ENCODE peak calls at places on chromosomes 6 and 20, in eight cellular contexts. K is heart left ventricle, N is fibroblast of villous mesenchyme, P is heart right ventricle, H is ovary, G is upper lobe of left lung, D is prostate gland, V is mucosa of descending colon. Q is an unnamed sample.

GRCh38 chr6:126432564-126432963 is 92.6 kb downstream of the CENPW start:
- DNase-seq in K (no peak), N (no peak), P (no peak), H (no peak), G (no peak), D (no peak), V (no peak), Q (no peak)

GRCh38 chr20:19699132-19699971 is 58.7 kb upstream of the RIN2 start:
- DNase-seq in K (no peak), N (peak), P (no peak), H (no peak), G (no peak), D (no peak), V (no peak), Q (no peak)

GRCh38 chr6:36963451-36964290 is 9.1 kb downstream of the PI16 start:
- DNase-seq in K (peak), N (no peak), P (no peak), H (no peak), G (no peak), D (no peak), V (no peak), Q (no peak)

GRCh38 chr6:46191961-46192360 is 21.2 kb upstream of the ENPP5 start:
- DNase-seq in K (no peak), N (peak), P (no peak), H (no peak), G (no peak), D (no peak), V (no peak), Q (no peak)

GRCh38 chr20:63090052-63090451 is 83.3 kb upstream of the BHLHE23 start:
- DNase-seq in K (no peak), N (no peak), P (no peak), H (no peak), G (no peak), D (no peak), V (peak), Q (peak)

GRCh38 chr20:63151554-63152321 is 64.2 kb downstream of the YTHDF1 start:
- DNase-seq in K (peak), N (peak), P (peak), H (no peak), G (peak), D (no peak), V (peak), Q (no peak)

GRCh38 chr20:3784863-3785239 is 1.7 kb downstream of the CENPB start:
- DNase-seq in K (no peak), N (no peak), P (no peak), H (no peak), G (no peak), D (no peak), V (no peak), Q (no peak)

GRCh38 chr20:58645277-58645968 is 5.7 kb upstream of the STX16 start:
- DNase-seq in K (no peak), N (no peak), P (no peak), H (peak), G (no peak), D (peak), V (no peak), Q (peak)

GRCh38 chr6:85644374-85644762 is 1.7 kb upstream of the SYNCRIP start:
- DNase-seq in K (no peak), N (no peak), P (no peak), H (no peak), G (no peak), D (peak), V (no peak), Q (no peak)

GRCh38 chr6:143677891-143678737 is at the start of gene PHACTR2:
- DNase-seq in K (peak), N (peak), P (peak), H (peak), G (peak), D (peak), V (peak), Q (peak)

GRCh38 chr6:116287668-116288282 is 8.0 kb upstream of the TSPYL1 start:
- DNase-seq in K (no peak), N (peak), P (no peak), H (no peak), G (no peak), D (no peak), V (no peak), Q (no peak)

GRCh38 chr6:4268171-4268570 is 132.8 kb upstream of the ECI2 start:
- DNase-seq in K (no peak), N (no peak), P (no peak), H (no peak), G (no peak), D (no peak), V (no peak), Q (no peak)

GRCh38 chr6:47481806-47482205 is 4.2 kb downstream of the CD2AP start:
- DNase-seq in K (no peak), N (no peak), P (no peak), H (no peak), G (no peak), D (no peak), V (no peak), Q (no peak)

GRCh38 chr6:152070556-152070955 is 263.1 kb downstream of the ESR1 start:
- DNase-seq in K (no peak), N (no peak), P (no peak), H (no peak), G (no peak), D (no peak), V (no peak), Q (no peak)

GRCh38 chr6:20455175-20456075 is 53.7 kb downstream of the E2F3 start:
- DNase-seq in K (no peak), N (peak), P (no peak), H (no peak), G (no peak), D (no peak), V (peak), Q (no peak)

GRCh38 chr6:109740787-109741186 is 49.7 kb downstream of the FIG4 start:
- DNase-seq in K (no peak), N (no peak), P (no peak), H (no peak), G (no peak), D (no peak), V (no peak), Q (no peak)

GRCh38 chr6:51841656-51842055 is 245.8 kb downstream of the PKHD1 start:
- DNase-seq in K (no peak), N (no peak), P (no peak), H (no peak), G (no peak), D (no peak), V (no peak), Q (no peak)

GRCh38 chr6:76230711-76231110 is 158.2 kb upstream of the IMPG1 start:
- DNase-seq in K (no peak), N (no peak), P (no peak), H (no peak), G (no peak), D (no peak), V (no peak), Q (no peak)
- TF ChIP-seq CTCF in K (no peak), N (no peak), P (no peak), H (no peak), G (no peak), D (no peak), V (no peak), Q (no peak)

DNA sequence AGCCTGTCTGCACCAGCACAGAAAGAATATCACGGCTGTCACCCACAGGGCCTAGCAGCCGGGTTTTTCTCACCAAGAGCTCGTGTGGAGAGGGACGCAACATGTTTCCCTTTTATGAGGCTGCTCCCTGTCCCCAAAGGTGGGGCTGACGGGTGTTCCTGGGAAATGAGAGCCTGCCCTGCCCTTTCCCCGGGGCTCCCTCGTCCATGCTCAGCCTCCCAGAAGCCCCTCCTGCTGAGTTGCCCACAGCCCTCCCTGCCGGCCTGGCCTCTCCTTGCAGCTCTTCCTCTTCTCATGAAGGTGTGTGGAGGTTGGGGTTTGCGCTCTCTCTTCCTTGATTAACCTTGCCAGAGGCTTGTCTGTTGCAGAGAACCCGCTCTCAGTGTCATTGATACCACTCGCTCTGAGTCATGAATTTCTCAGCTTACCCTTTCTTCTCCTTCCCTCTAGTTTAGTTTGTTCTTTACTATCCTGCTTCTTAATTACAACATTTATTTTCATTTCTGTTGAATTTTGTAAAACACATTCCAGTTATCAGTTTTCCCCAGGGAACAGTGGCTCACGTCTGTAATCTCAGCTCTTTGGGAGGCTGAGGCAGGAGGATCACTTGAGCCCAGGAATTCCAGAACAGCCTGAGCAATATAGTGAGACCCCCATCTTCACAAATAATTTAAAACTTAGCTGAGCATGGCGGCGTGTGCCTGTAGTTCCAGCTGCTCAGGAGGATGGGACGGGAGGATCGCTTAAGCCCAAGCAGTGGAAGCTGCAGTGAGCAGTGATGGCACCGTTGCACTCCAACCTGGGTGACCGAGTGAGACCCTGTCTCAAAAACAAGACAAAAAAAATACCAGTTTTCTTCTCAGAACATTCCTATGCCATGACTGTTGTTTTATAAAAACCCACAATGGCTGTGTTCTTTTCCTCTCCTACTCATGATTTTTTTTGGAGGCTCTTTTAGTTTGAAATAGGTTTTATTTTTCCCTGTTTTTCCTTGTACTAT is 103.8 kb downstream of the TMEM242 start:
- DNase-seq in K (no peak), N (no peak), P (no peak), H (no peak), G (no peak), D (no peak), V (no peak), Q (no peak)
- TF ChIP-seq CTCF in K (no peak), N (no peak), P (no peak), H (no peak), G (no peak), D (no peak), V (no peak), Q (no peak)

DNA sequence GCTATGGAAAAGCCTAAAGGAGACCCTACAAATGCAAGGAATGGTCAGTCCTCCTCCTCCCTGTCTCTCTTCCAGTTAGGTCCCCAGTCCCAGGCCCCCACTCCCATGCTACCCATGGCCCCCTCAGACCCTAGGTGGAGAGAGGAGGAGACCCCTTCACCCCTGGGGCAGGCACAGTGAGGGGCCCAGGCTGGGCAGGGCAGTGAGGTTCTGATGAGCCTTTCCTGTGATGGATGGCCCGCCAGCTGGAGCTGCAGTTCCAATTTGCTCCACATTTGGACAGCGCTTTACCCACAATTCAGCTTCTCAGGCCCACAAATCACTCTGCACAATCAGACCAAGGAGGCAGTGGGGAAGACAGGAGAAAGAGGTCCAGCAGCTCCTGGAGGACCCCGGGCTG is 37.3 kb upstream of the MLN start:
- DNase-seq in K (no peak), N (no peak), P (no peak), H (no peak), G (no peak), D (no peak), V (no peak), Q (no peak)
- TF ChIP-seq CTCF in K (no peak), N (no peak), P (no peak), H (no peak), G (no peak), D (no peak), V (no peak), Q (no peak)

GRCh38 chr20:419556-420168 is 11.6 kb downstream of the RBCK1 start:
- DNase-seq in K (no peak), N (no peak), P (no peak), H (no peak), G (peak), D (peak), V (peak), Q (no peak)

GRCh38 chr20:418858-419365 is 10.8 kb downstream of the RBCK1 start:
- DNase-seq in K (no peak), N (no peak), P (no peak), H (no peak), G (no peak), D (no peak), V (no peak), Q (no peak)

GRCh38 chr20:417801-418342 is 9.8 kb downstream of the RBCK1 start:
- DNase-seq in K (no peak), N (no peak), P (no peak), H (no peak), G (peak), D (no peak), V (no peak), Q (no peak)

GRCh38 chr20:415820-416322 is 7.8 kb downstream of the RBCK1 start:
- DNase-seq in K (no peak), N (peak), P (no peak), H (no peak), G (peak), D (no peak), V (no peak), Q (no peak)

GRCh38 chr20:416950-417800 is 9.1 kb downstream of the RBCK1 start:
- DNase-seq in K (no peak), N (no peak), P (no peak), H (no peak), G (no peak), D (no peak), V (no peak), Q (no peak)
- TF ChIP-seq CTCF in K (no peak), N (no peak), P (no peak), H (no peak), G (no peak), D (no peak), V (no peak), Q (no peak)

Q was measured in sigmoid colon.